ENCODE peak calls at places on chromosomes 13 and 19, in ten cellular contexts. One of them, this sample, is unnamed.

GRCh38 chr13:26551255-26551654 is 6.2 kb upstream of the WASF3 start:
- DNase-seq in sigmoid colon: no peak
- DNase-seq in transverse colon: no peak
- DNase-seq in suprapubic skin: no peak
- DNase-seq in endothelial cell of umbilical vein: no peak
- DNase-seq in breast epithelium: no peak
- DNase-seq in upper lobe of left lung: no peak
- DNase-seq in esophagus muscularis mucosa: no peak
- DNase-seq in stomach: no peak
- DNase-seq in GM12878: no peak
- DNase-seq in this sample: no peak

GRCh38 chr13:105135852-105136251 is 1399.6 kb downstream of the EFNB2 start:
- DNase-seq in breast epithelium: no peak
- DNase-seq in GM12878: no peak
- DNase-seq in suprapubic skin: no peak
- DNase-seq in stomach: no peak
- DNase-seq in sigmoid colon: no peak
- DNase-seq in esophagus muscularis mucosa: no peak
- DNase-seq in upper lobe of left lung: no peak
- DNase-seq in endothelial cell of umbilical vein: no peak
- DNase-seq in transverse colon: no peak
- DNase-seq in this sample: no peak

GRCh38 chr13:42746846-42747245 is 34.5 kb upstream of the FAM216B start:
- DNase-seq in transverse colon: no peak
- DNase-seq in endothelial cell of umbilical vein: no peak
- DNase-seq in suprapubic skin: no peak
- DNase-seq in upper lobe of left lung: no peak
- DNase-seq in esophagus muscularis mucosa: no peak
- DNase-seq in breast epithelium: no peak
- DNase-seq in stomach: no peak
- DNase-seq in sigmoid colon: no peak
- DNase-seq in GM12878: no peak
- DNase-seq in this sample: no peak

GRCh38 chr19:37114001-37114400 is 35.8 kb downstream of the ZNF420 start:
- DNase-seq in GM12878: no peak
- DNase-seq in esophagus muscularis mucosa: no peak
- DNase-seq in transverse colon: no peak
- DNase-seq in breast epithelium: no peak
- DNase-seq in suprapubic skin: no peak
- DNase-seq in endothelial cell of umbilical vein: no peak
- DNase-seq in stomach: no peak
- DNase-seq in sigmoid colon: no peak
- DNase-seq in upper lobe of left lung: no peak
- DNase-seq in this sample: no peak

GRCh38 chr19:39401549-39402416 is 4.9 kb upstream of the ZFP36 start:
- DNase-seq in transverse colon: peak
- DNase-seq in stomach: peak
- DNase-seq in sigmoid colon: peak
- DNase-seq in endothelial cell of umbilical vein: no peak
- DNase-seq in GM12878: no peak
- DNase-seq in breast epithelium: peak
- DNase-seq in suprapubic skin: peak
- DNase-seq in esophagus muscularis mucosa: no peak
- DNase-seq in upper lobe of left lung: peak
- DNase-seq in this sample: peak

GRCh38 chr13:68851026-68851425 is 1256.6 kb upstream of the ATXN8OS start:
- DNase-seq in suprapubic skin: no peak
- DNase-seq in sigmoid colon: no peak
- DNase-seq in esophagus muscularis mucosa: no peak
- DNase-seq in transverse colon: no peak
- DNase-seq in GM12878: no peak
- DNase-seq in upper lobe of left lung: no peak
- DNase-seq in stomach: no peak
- DNase-seq in breast epithelium: no peak
- DNase-seq in endothelial cell of umbilical vein: no peak
- DNase-seq in this sample: no peak

GRCh38 chr13:96551540-96551939 is 442.7 kb downstream of the OXGR1 start:
- DNase-seq in endothelial cell of umbilical vein: no peak
- DNase-seq in suprapubic skin: no peak
- DNase-seq in upper lobe of left lung: no peak
- DNase-seq in stomach: no peak
- DNase-seq in transverse colon: no peak
- DNase-seq in GM12878: no peak
- DNase-seq in sigmoid colon: no peak
- DNase-seq in breast epithelium: no peak
- DNase-seq in esophagus muscularis mucosa: no peak
- DNase-seq in this sample: no peak

GRCh38 chr19:14385492-14385891 is 4.2 kb downstream of the ADGRE5 start:
- DNase-seq in stomach: no peak
- DNase-seq in breast epithelium: no peak
- DNase-seq in sigmoid colon: peak
- DNase-seq in endothelial cell of umbilical vein: no peak
- DNase-seq in GM12878: no peak
- DNase-seq in suprapubic skin: no peak
- DNase-seq in upper lobe of left lung: no peak
- DNase-seq in esophagus muscularis mucosa: no peak
- DNase-seq in transverse colon: no peak
- DNase-seq in this sample: no peak

GRCh38 chr13:92074658-92075057 is 676.2 kb downstream of the GPC5 start:
- DNase-seq in upper lobe of left lung: no peak
- DNase-seq in endothelial cell of umbilical vein: no peak
- DNase-seq in esophagus muscularis mucosa: no peak
- DNase-seq in GM12878: no peak
- DNase-seq in breast epithelium: no peak
- DNase-seq in sigmoid colon: no peak
- DNase-seq in stomach: no peak
- DNase-seq in transverse colon: no peak
- DNase-seq in suprapubic skin: no peak
- DNase-seq in this sample: no peak

GRCh38 chr13:44219808-44220544 is 153.6 kb upstream of the SERP2 start:
- DNase-seq in transverse colon: no peak
- DNase-seq in breast epithelium: no peak
- DNase-seq in stomach: no peak
- DNase-seq in sigmoid colon: no peak
- DNase-seq in GM12878: no peak
- DNase-seq in suprapubic skin: no peak
- DNase-seq in upper lobe of left lung: no peak
- DNase-seq in esophagus muscularis mucosa: no peak
- DNase-seq in endothelial cell of umbilical vein: peak
- DNase-seq in this sample: no peak

GRCh38 chr13:91904005-91904404 is 505.6 kb downstream of the GPC5 start:
- DNase-seq in stomach: no peak
- DNase-seq in esophagus muscularis mucosa: no peak
- DNase-seq in endothelial cell of umbilical vein: no peak
- DNase-seq in GM12878: peak
- DNase-seq in upper lobe of left lung: no peak
- DNase-seq in sigmoid colon: no peak
- DNase-seq in breast epithelium: no peak
- DNase-seq in transverse colon: no peak
- DNase-seq in suprapubic skin: no peak
- DNase-seq in this sample: no peak

DNA sequence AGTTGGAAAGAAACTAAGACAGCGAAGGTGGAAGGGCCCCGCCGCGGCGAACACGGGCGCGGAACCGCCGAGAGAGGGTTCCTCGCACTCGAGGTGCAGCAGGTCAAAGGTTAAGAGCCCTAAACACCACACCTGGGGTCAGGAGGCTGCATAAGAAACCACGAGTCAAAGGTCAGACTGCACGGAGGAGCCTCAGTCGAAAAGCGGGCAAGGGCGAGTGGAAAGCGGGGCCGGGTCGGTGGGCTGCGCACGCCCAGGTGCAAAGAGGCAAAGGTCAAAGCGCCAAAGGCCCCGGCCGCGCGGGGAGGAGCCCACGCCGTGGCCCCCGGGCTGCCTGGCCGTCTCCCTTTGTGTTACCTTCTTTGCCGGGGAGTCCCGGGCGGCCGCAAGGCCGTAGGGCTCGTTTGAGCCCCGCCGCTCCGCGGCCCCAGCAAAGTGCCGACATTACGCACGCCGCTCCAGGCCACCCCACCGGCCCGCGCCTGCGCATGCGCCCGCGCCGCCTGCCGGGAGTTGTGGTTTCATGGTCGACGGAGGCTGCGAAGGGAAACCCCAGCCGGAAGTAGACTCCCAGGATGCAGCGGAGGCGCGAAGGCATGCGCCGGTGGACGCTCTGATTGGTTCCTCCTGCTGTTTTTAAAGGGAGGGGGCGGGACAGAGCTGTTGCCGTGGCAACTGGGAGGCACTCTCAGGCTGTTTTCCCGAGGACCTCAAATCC is at the start of gene POLRMT:
- DNase-seq in sigmoid colon: peak
- DNase-seq in upper lobe of left lung: peak
- DNase-seq in stomach: peak
- DNase-seq in endothelial cell of umbilical vein: peak
- DNase-seq in suprapubic skin: peak
- DNase-seq in transverse colon: peak
- DNase-seq in esophagus muscularis mucosa: peak
- DNase-seq in GM12878: peak
- DNase-seq in breast epithelium: peak
- DNase-seq in this sample: peak
- TF ChIP-seq POLR2AphosphoS5 in sigmoid colon: peak
- TF ChIP-seq POLR2AphosphoS5 in upper lobe of left lung: peak
- TF ChIP-seq POLR2AphosphoS5 in stomach: peak
- TF ChIP-seq POLR2AphosphoS5 in endothelial cell of umbilical vein: peak
- TF ChIP-seq POLR2AphosphoS5 in suprapubic skin: peak
- TF ChIP-seq POLR2AphosphoS5 in transverse colon: peak
- TF ChIP-seq POLR2AphosphoS5 in esophagus muscularis mucosa: peak
- TF ChIP-seq POLR2AphosphoS5 in GM12878: peak
- TF ChIP-seq POLR2AphosphoS5 in breast epithelium: peak
- TF ChIP-seq POLR2AphosphoS5 in this sample: peak

GRCh38 chr13:41459754-41460111 is 2.4 kb downstream of the RGCC start:
- DNase-seq in breast epithelium: no peak
- DNase-seq in upper lobe of left lung: no peak
- DNase-seq in sigmoid colon: no peak
- DNase-seq in transverse colon: no peak
- DNase-seq in endothelial cell of umbilical vein: no peak
- DNase-seq in GM12878: no peak
- DNase-seq in esophagus muscularis mucosa: no peak
- DNase-seq in suprapubic skin: no peak
- DNase-seq in stomach: no peak
- DNase-seq in this sample: no peak
- H3K4me3 ChIP-seq in breast epithelium: peak
- H3K4me3 ChIP-seq in upper lobe of left lung: peak
- H3K4me3 ChIP-seq in sigmoid colon: peak
- H3K4me3 ChIP-seq in transverse colon: no peak
- H3K4me3 ChIP-seq in endothelial cell of umbilical vein: peak
- H3K4me3 ChIP-seq in GM12878: no peak
- H3K4me3 ChIP-seq in esophagus muscularis mucosa: peak
- H3K4me3 ChIP-seq in suprapubic skin: peak
- H3K4me3 ChIP-seq in stomach: peak
- H3K4me3 ChIP-seq in this sample: peak

DNA sequence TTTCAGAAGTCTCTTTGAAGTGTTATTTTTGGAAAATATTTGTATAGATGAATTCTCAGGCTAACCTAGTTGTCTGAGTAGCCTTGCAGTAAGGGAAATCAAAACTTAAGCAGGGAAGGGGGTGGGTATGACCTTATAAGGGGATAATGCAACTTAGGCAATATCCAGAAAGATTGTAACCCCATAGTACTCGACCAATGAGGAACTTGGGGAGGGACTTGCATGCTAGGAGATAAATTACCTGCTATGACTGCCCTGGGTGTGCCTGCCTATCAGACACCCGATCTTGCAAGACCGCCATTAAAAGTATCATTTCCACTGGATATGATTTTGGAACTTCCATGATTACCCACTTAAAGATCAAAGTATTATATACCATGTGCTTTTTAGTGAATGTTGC is 23.0 kb upstream of the RFXAP start:
- DNase-seq in upper lobe of left lung: no peak
- DNase-seq in breast epithelium: no peak
- DNase-seq in stomach: no peak
- DNase-seq in sigmoid colon: no peak
- DNase-seq in suprapubic skin: no peak
- DNase-seq in endothelial cell of umbilical vein: no peak
- DNase-seq in esophagus muscularis mucosa: peak
- DNase-seq in GM12878: no peak
- DNase-seq in transverse colon: no peak
- DNase-seq in this sample: no peak
- TF ChIP-seq POLR2A in upper lobe of left lung: no peak
- TF ChIP-seq POLR2A in breast epithelium: no peak
- TF ChIP-seq POLR2A in stomach: no peak
- TF ChIP-seq POLR2A in sigmoid colon: no peak
- TF ChIP-seq POLR2A in suprapubic skin: no peak
- TF ChIP-seq POLR2A in endothelial cell of umbilical vein: no peak
- TF ChIP-seq POLR2A in esophagus muscularis mucosa: no peak
- TF ChIP-seq POLR2A in GM12878: no peak
- TF ChIP-seq POLR2A in transverse colon: no peak
- TF ChIP-seq POLR2A in this sample: no peak

GRCh38 chr13:112057434-112057735 is 9.6 kb upstream of the SOX1 start:
- DNase-seq in esophagus muscularis mucosa: no peak
- DNase-seq in GM12878: no peak
- DNase-seq in transverse colon: no peak
- DNase-seq in upper lobe of left lung: no peak
- DNase-seq in endothelial cell of umbilical vein: no peak
- DNase-seq in breast epithelium: no peak
- DNase-seq in suprapubic skin: no peak
- DNase-seq in sigmoid colon: no peak
- DNase-seq in stomach: no peak
- DNase-seq in this sample: no peak

GRCh38 chr13:112055032-112055416 is 11.9 kb upstream of the SOX1 start:
- DNase-seq in upper lobe of left lung: no peak
- DNase-seq in transverse colon: no peak
- DNase-seq in sigmoid colon: no peak
- DNase-seq in GM12878: no peak
- DNase-seq in breast epithelium: no peak
- DNase-seq in stomach: no peak
- DNase-seq in suprapubic skin: no peak
- DNase-seq in endothelial cell of umbilical vein: no peak
- DNase-seq in esophagus muscularis mucosa: no peak
- DNase-seq in this sample: no peak

GRCh38 chr13:112056739-112057433 is 10.1 kb upstream of the SOX1 start:
- DNase-seq in sigmoid colon: no peak
- DNase-seq in endothelial cell of umbilical vein: no peak
- DNase-seq in stomach: no peak
- DNase-seq in esophagus muscularis mucosa: no peak
- DNase-seq in suprapubic skin: no peak
- DNase-seq in GM12878: no peak
- DNase-seq in transverse colon: no peak
- DNase-seq in upper lobe of left lung: no peak
- DNase-seq in breast epithelium: no peak
- DNase-seq in this sample: no peak

GRCh38 chr13:112055417-112056206 is 11.3 kb upstream of the SOX1 start:
- DNase-seq in endothelial cell of umbilical vein: no peak
- DNase-seq in transverse colon: no peak
- DNase-seq in esophagus muscularis mucosa: no peak
- DNase-seq in suprapubic skin: no peak
- DNase-seq in stomach: no peak
- DNase-seq in upper lobe of left lung: no peak
- DNase-seq in breast epithelium: no peak
- DNase-seq in sigmoid colon: no peak
- DNase-seq in GM12878: no peak
- DNase-seq in this sample: no peak

DNA sequence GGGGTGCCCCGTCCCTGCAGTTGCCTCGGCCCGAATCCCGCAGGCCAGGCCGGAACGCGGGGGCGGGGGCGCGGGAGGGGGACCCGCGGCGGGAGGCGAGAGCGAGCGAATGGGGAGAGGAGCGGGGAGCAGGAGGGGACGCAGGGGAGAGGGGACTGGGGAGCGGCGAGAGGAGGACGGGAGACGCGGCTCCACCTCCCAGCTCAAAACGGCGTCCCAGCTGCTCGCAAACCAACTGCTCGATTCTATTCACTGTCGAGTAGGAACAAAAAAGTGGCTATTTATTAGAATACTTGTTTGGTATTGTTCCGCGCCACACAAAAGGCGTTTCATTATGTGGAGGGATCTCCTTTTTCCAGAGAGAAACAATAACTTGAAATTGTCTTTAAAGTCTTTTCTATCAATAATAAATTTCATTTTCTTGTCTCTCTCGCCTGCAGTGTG is 10.6 kb upstream of the SOX1 start:
- DNase-seq in upper lobe of left lung: no peak
- DNase-seq in suprapubic skin: no peak
- DNase-seq in breast epithelium: no peak
- DNase-seq in sigmoid colon: no peak
- DNase-seq in esophagus muscularis mucosa: no peak
- DNase-seq in endothelial cell of umbilical vein: no peak
- DNase-seq in stomach: no peak
- DNase-seq in transverse colon: no peak
- DNase-seq in GM12878: no peak
- DNase-seq in this sample: no peak
- TF ChIP-seq POLR2AphosphoS5 in upper lobe of left lung: no peak
- TF ChIP-seq POLR2AphosphoS5 in suprapubic skin: no peak
- TF ChIP-seq POLR2AphosphoS5 in breast epithelium: no peak
- TF ChIP-seq POLR2AphosphoS5 in sigmoid colon: no peak
- TF ChIP-seq POLR2AphosphoS5 in esophagus muscularis mucosa: no peak
- TF ChIP-seq POLR2AphosphoS5 in endothelial cell of umbilical vein: no peak
- TF ChIP-seq POLR2AphosphoS5 in stomach: no peak
- TF ChIP-seq POLR2AphosphoS5 in transverse colon: no peak
- TF ChIP-seq POLR2AphosphoS5 in GM12878: no peak
- TF ChIP-seq POLR2AphosphoS5 in this sample: no peak